ENCODE peak calls at places on chromosome 6, in seven cellular contexts. R is tibial artery, D is MCF 10A, A is PC-9, J is cardiac muscle cell, X is endothelial cell, F is hepatocyte. C is an unnamed sample.

GRCh38 chr6:15363523-15364400 is 117.9 kb downstream of the JARID2 start:
- DNase-seq in R (no peak), X (no peak), A (no peak), J (no peak), D (no peak), F (no peak), C (peak; percentile 7)

GRCh38 chr6:33453361-33454008 is 891 bp upstream of the ZBTB9 start:
- DNase-seq in A (no peak), J (no peak), F (no peak), D (no peak), R (no peak), X (no peak), C (no peak)

GRCh38 chr6:149628865-149629544 is 19.5 kb downstream of the KATNA1 start:
- DNase-seq in X (no peak), J (no peak), A (no peak), D (no peak), R (no peak), F (no peak), C (no peak)

GRCh38 chr6:139852067-139852466 is 477.6 kb upstream of the CITED2 start:
- DNase-seq in A (no peak), F (no peak), X (no peak), J (no peak), D (no peak), R (no peak), C (no peak)

GRCh38 chr6:52512199-52512598 is 64.7 kb downstream of the TRAM2 start:
- DNase-seq in X (no peak), R (peak; percentile 87), A (peak; percentile 60), J (no peak), D (peak; percentile 71), F (peak; percentile 71), C (peak; percentile 32)

GRCh38 chr6:51531623-51532022 is 555.8 kb downstream of the PKHD1 start:
- DNase-seq in X (no peak), R (no peak), A (no peak), F (no peak), J (no peak), D (no peak), C (no peak)

GRCh38 chr6:89483111-89483720 is 50.3 kb downstream of the ANKRD6 start:
- DNase-seq in J (peak; percentile 56), R (peak; percentile 66), A (no peak), X (no peak), F (no peak), D (no peak), C (no peak)

GRCh38 chr6:163861627-163862026 is 447.1 kb downstream of the QKI start:
- DNase-seq in J (no peak), X (no peak), F (no peak), D (no peak), R (no peak), A (no peak), C (no peak)

GRCh38 chr6:62623851-62624532 is 338.0 kb upstream of the KHDRBS2 start:
- DNase-seq in A (no peak), X (no peak), D (peak; percentile 5), J (no peak), F (peak; percentile 27), R (no peak), C (no peak)

GRCh38 chr6:37860226-37860839 is 40.8 kb downstream of the ZFAND3 start:
- DNase-seq in A (no peak), R (no peak), D (peak; percentile 64), X (peak; percentile 34), F (peak; percentile 35), J (peak; percentile 39), C (peak; percentile 56)

GRCh38 chr6:35080016-35080680 is 61.0 kb downstream of the TCP11 start:
- DNase-seq in F (no peak), D (no peak), R (no peak), X (no peak), A (no peak), J (no peak), C (no peak)

GRCh38 chr6:133348846-133349245 is 107.7 kb downstream of the EYA4 start:
- DNase-seq in F (no peak), J (no peak), X (no peak), A (no peak), D (no peak), R (no peak), C (no peak)

GRCh38 chr6:22829070-22829469 is 259.7 kb downstream of the HDGFL1 start:
- DNase-seq in X (no peak), F (no peak), J (no peak), D (no peak), R (no peak), A (no peak), C (no peak)

GRCh38 chr6:169961772-169962561 is 210.5 kb downstream of the ERMARD start:
- DNase-seq in J (peak; percentile 60), X (peak; percentile 71), D (no peak), F (peak; percentile 71), A (no peak), R (peak; percentile 65), C (no peak)
- TF ChIP-seq CTCF in J (peak; percentile 62), X (peak; percentile 36), D (no peak), F (peak; percentile 63), A (no peak), R (no peak), C (no peak)

DNA sequence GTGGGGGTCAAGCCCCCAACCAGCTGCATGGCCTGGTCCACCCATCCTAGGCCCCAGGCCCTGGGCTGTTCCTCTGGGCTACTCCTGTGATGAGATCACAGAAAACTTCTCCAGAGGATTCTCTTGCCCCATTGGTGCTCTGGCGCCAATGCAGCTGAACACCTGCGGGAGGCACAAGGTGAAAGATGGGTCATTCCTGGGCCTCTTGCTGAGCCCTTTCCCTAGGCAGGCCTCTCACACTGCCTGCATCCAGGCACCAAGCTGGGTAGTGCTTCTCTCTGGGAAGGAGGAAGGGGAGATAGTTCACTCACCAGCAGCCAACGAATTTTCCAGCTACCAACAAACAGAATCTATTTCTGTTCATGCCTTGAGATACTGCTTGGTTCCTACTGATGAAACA is 142.1 kb downstream of the PXDC1 start:
- DNase-seq in J (no peak), F (no peak), R (no peak), D (no peak), A (no peak), X (no peak), C (no peak)
- TF ChIP-seq CTCF in J (no peak), F (no peak), R (no peak), D (no peak), A (no peak), X (no peak), C (no peak)

GRCh38 chr6:28880894-28881780 is 42.6 kb downstream of the TRIM27 start:
- DNase-seq in F (peak; percentile 82), R (peak; percentile 81), A (peak; percentile 60), D (peak; percentile 78), X (peak; percentile 83), J (peak; percentile 66), C (peak; percentile 85)

GRCh38 chr6:28884423-28885148 is 39.2 kb downstream of the TRIM27 start:
- DNase-seq in A (no peak), D (no peak), R (no peak), F (no peak), X (no peak), J (no peak), C (no peak)

GRCh38 chr6:28876702-28877101 is 47.1 kb downstream of the TRIM27 start:
- DNase-seq in X (no peak), J (no peak), R (no peak), A (no peak), D (no peak), F (no peak), C (no peak)

GRCh38 chr6:28885149-28885738 is 38.5 kb downstream of the TRIM27 start:
- DNase-seq in J (no peak), F (no peak), R (no peak), A (no peak), X (no peak), D (no peak), C (no peak)

DNA sequence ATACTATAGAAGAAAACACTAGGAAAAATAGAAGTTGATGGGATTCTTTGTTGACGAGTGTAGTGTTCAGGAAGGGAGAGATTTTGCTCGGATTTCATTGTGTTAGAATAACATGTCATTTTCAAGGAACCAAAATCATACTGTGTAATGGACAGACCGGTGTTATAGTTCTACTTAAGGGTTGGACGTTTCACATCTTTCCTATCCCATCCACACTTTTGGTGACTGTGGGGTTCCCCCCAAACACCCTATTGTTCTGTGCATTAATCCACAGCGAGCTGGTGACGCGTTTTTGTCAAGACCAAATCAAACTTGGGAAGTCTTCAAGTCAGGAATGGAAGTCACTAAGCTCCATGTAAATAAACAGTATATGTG is 43.3 kb downstream of the TRIM27 start:
- DNase-seq in A (no peak), X (no peak), J (no peak), R (no peak), D (no peak), F (no peak), C (no peak)
- TF ChIP-seq CTCF in A (no peak), X (no peak), J (no peak), R (no peak), D (no peak), F (no peak), C (no peak)

DNA sequence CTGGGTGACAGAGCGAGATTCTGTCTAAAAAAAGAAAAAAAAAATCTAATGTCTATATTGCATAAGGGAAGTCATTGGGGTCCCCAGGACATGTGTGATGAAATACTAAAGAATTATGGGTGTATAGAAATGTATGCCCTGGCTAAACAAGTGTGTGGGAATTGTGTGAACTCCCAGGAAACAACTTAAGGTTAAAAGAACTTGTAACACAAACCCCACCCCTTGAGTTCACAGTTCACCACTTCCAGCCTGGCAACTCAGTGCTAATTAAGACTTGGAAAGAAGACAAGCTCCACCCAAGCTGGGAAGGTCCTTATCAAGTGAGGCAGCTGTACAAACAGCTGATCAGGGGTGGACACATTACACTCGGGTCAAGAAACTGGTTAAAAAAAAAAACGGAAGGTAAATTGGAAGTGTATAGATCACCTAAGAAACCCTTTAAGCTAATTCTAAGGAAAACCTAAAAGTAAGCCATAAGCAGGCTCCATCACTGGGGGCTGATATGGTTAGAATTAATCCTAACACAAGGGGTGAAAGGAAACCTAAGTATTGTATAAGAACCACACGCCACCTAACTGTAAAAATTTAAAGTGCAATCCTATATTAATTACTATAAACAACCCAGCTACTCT is 25.2 kb downstream of the HLA-A start:
- DNase-seq in X (no peak), A (peak; percentile 72), J (no peak), R (no peak), F (peak; percentile 66), D (peak; percentile 68), C (peak; percentile 33)
- TF ChIP-seq CTCF in X (no peak), A (no peak), J (peak; percentile 41), R (no peak), F (peak; percentile 6), D (peak; percentile 38), C (no peak)

DNA sequence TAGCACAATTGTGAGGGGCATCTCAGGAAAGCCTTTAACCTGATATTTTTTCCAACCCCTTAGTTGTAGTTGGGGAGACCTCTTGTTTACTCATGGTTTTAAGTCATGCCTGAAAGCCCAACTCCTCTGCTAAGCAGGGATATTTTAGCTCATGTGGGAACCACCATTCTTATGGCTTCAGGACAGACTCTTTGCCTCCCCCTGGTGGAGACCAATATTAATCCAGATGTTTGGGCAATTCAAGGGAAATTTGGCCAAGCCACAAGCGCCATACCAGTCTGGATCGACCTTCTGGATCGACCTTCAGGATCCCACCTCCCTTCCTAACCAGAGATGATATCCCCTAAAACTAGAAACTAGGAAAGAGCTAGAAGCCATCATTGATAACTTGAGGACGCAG is 211.2 kb downstream of the C6orf118 start:
- DNase-seq in F (no peak), J (no peak), D (no peak), R (no peak), A (no peak), X (no peak), C (no peak)
- TF ChIP-seq CTCF in F (peak; percentile 12), J (peak; percentile 18), D (no peak), R (no peak), A (peak; percentile 51), X (peak; percentile 36), C (no peak)

C was measured in Calu3.